ENCODE peak calls at places on chromosomes 5 and 9, in five cellular contexts. J is stomach, B is uterus, Z is gastrocnemius medialis, A is sigmoid colon. R is an unnamed sample.

GRCh38 chr5:62506659-62507460 is 71.8 kb upstream of the LRRC70 start:
- DNase-seq in B (no peak), J (no peak), Z (no peak), A (no peak), R (no peak)

GRCh38 chr5:60972225-60972624 is 27.2 kb downstream of the NDUFAF2 start:
- DNase-seq in J (no peak), B (no peak), Z (no peak), A (no peak), R (no peak)

GRCh38 chr5:123120197-123120596 is 31.2 kb downstream of the PRDM6 start:
- DNase-seq in A (no peak), B (no peak), Z (no peak), J (no peak), R (no peak)

GRCh38 chr9:75461188-75461587 is 372.9 kb downstream of the OSTF1 start:
- DNase-seq in J (no peak), B (no peak), A (no peak), Z (no peak), R (no peak)

GRCh38 chr9:94656190-94656589 is 16.9 kb upstream of the FBP1 start:
- DNase-seq in Z (no peak), A (no peak), J (no peak), B (no peak), R (no peak)

GRCh38 chr5:67077296-67077695 is 119.3 kb downstream of the CD180 start:
- DNase-seq in A (no peak), Z (no peak), J (no peak), B (no peak), R (no peak)

GRCh38 chr9:38112010-38112409 is 43.0 kb upstream of the SHB start:
- DNase-seq in J (peak; percentile 33), Z (no peak), A (no peak), B (no peak), R (no peak)

GRCh38 chr9:137631608-137632431 is 13.0 kb downstream of the EHMT1 start:
- DNase-seq in B (no peak), Z (no peak), J (no peak), A (no peak), R (no peak)

GRCh38 chr9:15220658-15221310 is 86.2 kb downstream of the TTC39B start:
- DNase-seq in Z (no peak), B (no peak), J (no peak), A (no peak), R (no peak)

GRCh38 chr5:106331415-106331814 is 1339.3 kb downstream of the EFNA5 start:
- DNase-seq in Z (no peak), J (no peak), A (no peak), B (no peak), R (no peak)

GRCh38 chr5:135578685-135579341 is at the start of gene CXCL14:
- DNase-seq in J (no peak), A (no peak), Z (peak; percentile 52), B (no peak), R (peak; percentile 43)

GRCh38 chr5:16291894-16292293 is 112.3 kb upstream of the MARCHF11 start:
- DNase-seq in Z (no peak), B (no peak), J (no peak), A (no peak), R (no peak)

GRCh38 chr5:180026320-180026719 is 45.2 kb downstream of the RNF130 start:
- DNase-seq in J (peak; percentile 53), B (no peak), A (no peak), Z (peak; percentile 26), R (no peak)

GRCh38 chr5:112779531-112779930 is 41.8 kb downstream of the APC start:
- DNase-seq in Z (no peak), A (no peak), B (no peak), J (no peak), R (no peak)

GRCh38 chr5:82106806-82107205 is 135.0 kb downstream of the ATG10 start:
- DNase-seq in J (no peak), B (no peak), Z (no peak), A (no peak), R (no peak)

GRCh38 chr9:108662090-108662875 is 193.5 kb downstream of the ACTL7B start:
- DNase-seq in J (no peak), A (no peak), B (no peak), Z (no peak), R (no peak)

GRCh38 chr9:33465596-33466564 is 7.8 kb downstream of the NOL6 start:
- DNase-seq in A (no peak), B (no peak), Z (no peak), J (no peak), R (peak; percentile 53)

GRCh38 chr9:111161015-111161415 is 122.7 kb upstream of the LPAR1 start:
- DNase-seq in J (no peak), A (no peak), B (no peak), Z (no peak), R (no peak)

GRCh38 chr5:25006734-25007133 is 362.0 kb upstream of the CDH10 start:
- DNase-seq in Z (no peak), A (no peak), J (no peak), B (no peak), R (no peak)

GRCh38 chr9:114319147-114319546 is 3.8 kb upstream of the ORM1 start:
- DNase-seq in Z (no peak), A (peak; percentile 8), J (no peak), B (peak; percentile 8), R (no peak)

GRCh38 chr5:134149571-134150303 is 27.0 kb downstream of the SKP1 start:
- DNase-seq in A (no peak), B (no peak), Z (no peak), J (peak; percentile 30), R (no peak)

GRCh38 chr5:114380721-114381120 is 18.9 kb downstream of the KCNN2 start:
- DNase-seq in J (no peak), A (no peak), B (no peak), Z (no peak), R (no peak)

GRCh38 chr9:94866770-94867169 is 140.3 kb downstream of the AOPEP start:
- DNase-seq in J (no peak), B (no peak), A (no peak), Z (no peak), R (no peak)

GRCh38 chr9:127132921-127133647 is 10.6 kb upstream of the ANGPTL2 start:
- DNase-seq in B (peak; percentile 30), A (peak; percentile 76), Z (peak; percentile 55), J (peak; percentile 29), R (no peak)

GRCh38 chr9:127132375-127132774 is 9.9 kb upstream of the ANGPTL2 start:
- DNase-seq in B (peak; percentile 14), Z (peak; percentile 15), J (peak; percentile 11), A (peak; percentile 63), R (no peak)

GRCh38 chr9:127131871-127132270 is 9.4 kb upstream of the ANGPTL2 start:
- DNase-seq in A (peak; percentile 58), J (peak; percentile 4), B (peak; percentile 25), Z (peak; percentile 17), R (no peak)

GRCh38 chr9:127135056-127135745 is 12.8 kb upstream of the ANGPTL2 start:
- DNase-seq in B (peak; percentile 15), Z (no peak), J (peak; percentile 20), A (no peak), R (peak; percentile 14)

DNA sequence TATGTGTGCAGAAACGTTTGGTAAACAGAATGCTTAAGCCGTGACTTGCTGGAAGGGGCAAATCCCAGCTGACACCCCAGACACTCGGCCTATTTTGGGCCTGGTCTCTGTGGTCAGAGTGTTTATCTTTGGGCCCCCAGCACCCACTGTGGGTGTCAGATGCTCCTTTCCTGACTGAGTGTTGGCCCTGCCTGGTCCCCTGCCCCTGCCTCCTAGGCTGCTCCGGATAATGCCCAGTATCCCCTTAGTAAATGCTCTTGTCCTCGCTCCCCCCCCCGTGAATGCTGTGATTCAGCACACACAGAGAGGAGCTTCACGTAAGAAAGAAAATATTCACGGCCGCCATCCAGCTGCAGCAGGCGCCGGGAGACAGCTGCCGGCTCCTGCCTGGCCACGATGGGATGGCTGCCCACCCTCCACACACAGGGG is 11.3 kb upstream of the ANGPTL2 start:
- DNase-seq in A (peak; percentile 91), B (peak; percentile 88), Z (peak; percentile 89), J (peak; percentile 26), R (peak; percentile 76)
- TF ChIP-seq POLR2A in A (no peak), B (no peak), Z (peak; percentile 31), J (no peak), R (no peak)

DNA sequence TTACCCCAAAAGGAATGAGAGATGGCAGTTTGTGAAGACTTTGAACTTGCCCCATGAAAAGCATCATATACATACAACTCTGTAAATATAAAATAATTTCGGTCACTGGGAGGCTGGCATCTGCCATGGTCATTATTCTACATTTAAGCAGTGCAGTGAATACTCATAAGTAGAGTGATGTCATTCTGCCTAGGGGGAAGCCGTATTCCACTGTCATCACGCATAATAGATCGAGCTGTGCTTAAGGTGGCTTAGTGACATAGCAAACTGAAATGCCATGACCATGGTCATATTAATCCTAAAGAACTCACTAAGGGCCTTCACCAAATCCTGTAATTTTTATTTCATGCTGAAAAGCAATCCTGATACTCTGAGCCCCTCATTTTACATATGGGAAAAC is 42.4 kb upstream of the NR4A3 start:
- DNase-seq in Z (no peak), J (no peak), B (no peak), A (no peak), R (no peak)
- TF ChIP-seq CTCF in Z (no peak), J (no peak), B (no peak), A (no peak), R (no peak)

DNA sequence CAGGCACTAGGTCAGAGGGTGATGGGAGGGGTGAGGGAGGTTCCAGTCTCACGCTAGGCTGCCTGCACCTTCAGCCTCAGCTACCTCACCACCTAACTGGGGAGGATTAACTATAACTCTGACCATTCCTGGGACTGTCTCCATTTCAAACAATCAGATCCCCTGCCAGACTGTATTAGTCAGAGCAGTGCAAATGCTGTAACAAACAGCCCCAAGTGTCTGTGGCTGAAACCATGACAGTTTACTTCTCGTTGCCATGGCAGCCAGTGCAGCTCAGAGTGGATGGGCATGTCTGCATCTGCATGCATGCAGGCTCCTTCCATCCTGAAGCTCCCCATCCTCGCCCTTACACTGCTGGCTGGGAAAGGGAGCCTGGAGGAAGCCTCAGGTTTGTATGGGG is 86.7 kb downstream of the KCNIP1 start:
- DNase-seq in Z (no peak), A (peak; percentile 13), B (no peak), J (no peak), R (no peak)
- TF ChIP-seq POLR2A in Z (no peak), A (no peak), B (no peak), J (no peak), R (no peak)

GRCh38 chr5:13408616-13409015 is 535.9 kb downstream of the DNAH5 start:
- DNase-seq in B (no peak), Z (no peak), A (no peak), J (no peak), R (no peak)

DNA sequence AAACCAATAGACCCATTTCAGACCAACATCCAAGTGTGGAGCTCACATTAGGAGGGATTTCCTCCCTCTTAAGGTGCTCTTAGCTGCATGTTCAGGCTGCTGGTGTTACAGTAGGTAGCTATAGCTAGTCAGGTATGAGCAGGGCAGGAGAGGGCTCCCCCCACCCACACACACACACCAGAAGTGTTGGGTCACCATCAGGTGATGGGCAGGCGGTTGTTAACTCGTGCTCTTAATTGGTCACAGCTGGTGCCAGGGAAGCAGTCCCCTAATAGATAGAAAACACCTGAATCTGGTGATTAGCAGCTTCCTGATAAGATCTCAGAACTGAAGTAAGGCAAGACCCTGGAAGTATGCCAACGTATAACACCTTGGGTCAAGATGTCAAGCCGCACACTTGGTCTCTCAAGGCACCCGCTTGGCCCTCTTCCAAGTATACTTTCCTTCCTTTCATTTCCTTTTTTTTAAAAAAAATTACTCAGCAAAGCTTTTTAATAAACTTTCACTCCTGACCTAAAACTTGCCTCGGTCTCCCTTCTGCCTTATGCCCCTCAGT is 532.4 kb downstream of the DNAH5 start:
- DNase-seq in B (no peak), A (no peak), Z (no peak), J (no peak), R (no peak)
- TF ChIP-seq CTCF in B (no peak), A (no peak), Z (no peak), J (no peak), R (no peak)